ENCODE peak calls at places on chromosomes 4 and X, in nine cellular contexts. One of them, this sample, is unnamed.

GRCh38 chr4:169557061-169557636 is 55.2 kb downstream of the NEK1 start:
- DNase-seq in dorsolateral prefrontal cortex: no peak
- DNase-seq in lower lobe of right lung: no peak
- DNase-seq in brain microvascular endothelial cell: peak; percentile 28
- DNase-seq in HFF-Myc: no peak
- DNase-seq in AG10803: no peak
- DNase-seq in transverse colon: no peak
- DNase-seq in H9: no peak
- DNase-seq in fibroblast of mammary gland: no peak
- DNase-seq in this sample: no peak

GRCh38 chrX:71160475-71160874 is 15.8 kb downstream of the NLGN3 start:
- DNase-seq in dorsolateral prefrontal cortex: no peak
- DNase-seq in lower lobe of right lung: no peak
- DNase-seq in brain microvascular endothelial cell: no peak
- DNase-seq in HFF-Myc: no peak
- DNase-seq in AG10803: no peak
- DNase-seq in transverse colon: no peak
- DNase-seq in H9: no peak
- DNase-seq in fibroblast of mammary gland: no peak
- DNase-seq in this sample: no peak

GRCh38 chrX:76279007-76279406 is 106.1 kb downstream of the PBDC1 start:
- DNase-seq in dorsolateral prefrontal cortex: peak; percentile 43
- DNase-seq in lower lobe of right lung: no peak
- DNase-seq in brain microvascular endothelial cell: peak; percentile 39
- DNase-seq in HFF-Myc: peak; percentile 2
- DNase-seq in AG10803: peak; percentile 34
- DNase-seq in transverse colon: peak; percentile 27
- DNase-seq in H9: peak; percentile 39
- DNase-seq in fibroblast of mammary gland: peak; percentile 57
- DNase-seq in this sample: no peak

GRCh38 chrX:72126539-72127140 is 5.1 kb downstream of the RTL5 start:
- DNase-seq in dorsolateral prefrontal cortex: peak; percentile 93
- DNase-seq in lower lobe of right lung: peak; percentile 79
- DNase-seq in brain microvascular endothelial cell: peak; percentile 83
- DNase-seq in HFF-Myc: peak; percentile 80
- DNase-seq in AG10803: peak; percentile 85
- DNase-seq in transverse colon: peak; percentile 87
- DNase-seq in H9: peak; percentile 83
- DNase-seq in fibroblast of mammary gland: peak; percentile 92
- DNase-seq in this sample: no peak

GRCh38 chr4:88660446-88661294 is 37.0 kb downstream of the NAP1L5 start:
- DNase-seq in dorsolateral prefrontal cortex: no peak
- DNase-seq in lower lobe of right lung: no peak
- DNase-seq in brain microvascular endothelial cell: peak; percentile 9
- DNase-seq in HFF-Myc: peak; percentile 64
- DNase-seq in AG10803: peak; percentile 77
- DNase-seq in transverse colon: peak; percentile 26
- DNase-seq in H9: no peak
- DNase-seq in fibroblast of mammary gland: peak; percentile 95
- DNase-seq in this sample: no peak

GRCh38 chrX:139936259-139936658 is 3.4 kb upstream of the ATP11C start:
- DNase-seq in dorsolateral prefrontal cortex: no peak
- DNase-seq in lower lobe of right lung: no peak
- DNase-seq in brain microvascular endothelial cell: no peak
- DNase-seq in HFF-Myc: no peak
- DNase-seq in AG10803: no peak
- DNase-seq in transverse colon: no peak
- DNase-seq in H9: no peak
- DNase-seq in fibroblast of mammary gland: no peak
- DNase-seq in this sample: no peak

GRCh38 chr4:133190098-133190497 is 41.0 kb downstream of the PCDH10 start:
- DNase-seq in dorsolateral prefrontal cortex: no peak
- DNase-seq in lower lobe of right lung: no peak
- DNase-seq in brain microvascular endothelial cell: no peak
- DNase-seq in HFF-Myc: no peak
- DNase-seq in AG10803: no peak
- DNase-seq in transverse colon: no peak
- DNase-seq in H9: no peak
- DNase-seq in fibroblast of mammary gland: no peak
- DNase-seq in this sample: no peak

GRCh38 chrX:143304518-143304917 is 212.8 kb downstream of the SPANXN3 start:
- DNase-seq in dorsolateral prefrontal cortex: no peak
- DNase-seq in lower lobe of right lung: no peak
- DNase-seq in brain microvascular endothelial cell: no peak
- DNase-seq in HFF-Myc: no peak
- DNase-seq in AG10803: no peak
- DNase-seq in transverse colon: no peak
- DNase-seq in H9: no peak
- DNase-seq in fibroblast of mammary gland: no peak
- DNase-seq in this sample: no peak

GRCh38 chr4:75036046-75036445 is 103.1 kb downstream of the PARM1 start:
- DNase-seq in dorsolateral prefrontal cortex: no peak
- DNase-seq in lower lobe of right lung: no peak
- DNase-seq in brain microvascular endothelial cell: no peak
- DNase-seq in HFF-Myc: no peak
- DNase-seq in AG10803: no peak
- DNase-seq in transverse colon: no peak
- DNase-seq in H9: no peak
- DNase-seq in fibroblast of mammary gland: no peak
- DNase-seq in this sample: no peak

GRCh38 chrX:140040397-140040796 is 75.1 kb upstream of the CXorf66 start:
- DNase-seq in dorsolateral prefrontal cortex: no peak
- DNase-seq in lower lobe of right lung: no peak
- DNase-seq in brain microvascular endothelial cell: no peak
- DNase-seq in HFF-Myc: no peak
- DNase-seq in AG10803: peak; percentile 4
- DNase-seq in transverse colon: peak; percentile 14
- DNase-seq in H9: no peak
- DNase-seq in fibroblast of mammary gland: no peak
- DNase-seq in this sample: no peak

GRCh38 chr4:80989921-80990544 is 40.5 kb upstream of the BMP3 start:
- DNase-seq in dorsolateral prefrontal cortex: no peak
- DNase-seq in lower lobe of right lung: no peak
- DNase-seq in brain microvascular endothelial cell: peak; percentile 59
- DNase-seq in HFF-Myc: peak; percentile 37
- DNase-seq in AG10803: peak; percentile 73
- DNase-seq in transverse colon: no peak
- DNase-seq in H9: no peak
- DNase-seq in fibroblast of mammary gland: peak; percentile 75
- DNase-seq in this sample: no peak

GRCh38 chrX:78029663-78030062 is 60.2 kb upstream of the PGAM4 start:
- DNase-seq in dorsolateral prefrontal cortex: peak; percentile 39
- DNase-seq in lower lobe of right lung: no peak
- DNase-seq in brain microvascular endothelial cell: peak; percentile 11
- DNase-seq in HFF-Myc: no peak
- DNase-seq in AG10803: peak; percentile 31
- DNase-seq in transverse colon: peak; percentile 21
- DNase-seq in H9: no peak
- DNase-seq in fibroblast of mammary gland: peak; percentile 45
- DNase-seq in this sample: no peak

GRCh38 chrX:16268206-16268605 is 100.9 kb downstream of the MAGEB17 start:
- DNase-seq in dorsolateral prefrontal cortex: no peak
- DNase-seq in lower lobe of right lung: no peak
- DNase-seq in brain microvascular endothelial cell: no peak
- DNase-seq in HFF-Myc: no peak
- DNase-seq in AG10803: no peak
- DNase-seq in transverse colon: no peak
- DNase-seq in H9: no peak
- DNase-seq in fibroblast of mammary gland: no peak
- DNase-seq in this sample: no peak

GRCh38 chr4:73341454-73341853 is 62.6 kb upstream of the ALB start:
- DNase-seq in dorsolateral prefrontal cortex: peak; percentile 59
- DNase-seq in lower lobe of right lung: no peak
- DNase-seq in brain microvascular endothelial cell: peak; percentile 60
- DNase-seq in HFF-Myc: peak; percentile 16
- DNase-seq in AG10803: peak; percentile 58
- DNase-seq in transverse colon: peak; percentile 18
- DNase-seq in H9: peak; percentile 59
- DNase-seq in fibroblast of mammary gland: peak; percentile 76
- DNase-seq in this sample: no peak

GRCh38 chr4:182916483-182917181 is 554 bp downstream of the DCTD start:
- DNase-seq in dorsolateral prefrontal cortex: no peak
- DNase-seq in lower lobe of right lung: peak; percentile 78
- DNase-seq in brain microvascular endothelial cell: peak; percentile 60
- DNase-seq in HFF-Myc: peak; percentile 36
- DNase-seq in AG10803: peak; percentile 84
- DNase-seq in transverse colon: peak; percentile 72
- DNase-seq in H9: peak; percentile 45
- DNase-seq in fibroblast of mammary gland: peak; percentile 67
- DNase-seq in this sample: no peak

GRCh38 chr4:4425696-4426095 is 38.8 kb downstream of the NSG1 start:
- DNase-seq in dorsolateral prefrontal cortex: no peak
- DNase-seq in lower lobe of right lung: no peak
- DNase-seq in brain microvascular endothelial cell: no peak
- DNase-seq in HFF-Myc: no peak
- DNase-seq in AG10803: no peak
- DNase-seq in transverse colon: no peak
- DNase-seq in H9: peak; percentile 24
- DNase-seq in fibroblast of mammary gland: no peak
- DNase-seq in this sample: no peak

GRCh38 chr4:4426511-4427477 is 39.9 kb downstream of the NSG1 start:
- DNase-seq in dorsolateral prefrontal cortex: no peak
- DNase-seq in lower lobe of right lung: no peak
- DNase-seq in brain microvascular endothelial cell: no peak
- DNase-seq in HFF-Myc: no peak
- DNase-seq in AG10803: no peak
- DNase-seq in transverse colon: no peak
- DNase-seq in H9: peak; percentile 85
- DNase-seq in fibroblast of mammary gland: no peak
- DNase-seq in this sample: no peak

GRCh38 chr4:4428966-4429875 is 42.3 kb downstream of the NSG1 start:
- DNase-seq in dorsolateral prefrontal cortex: no peak
- DNase-seq in lower lobe of right lung: no peak
- DNase-seq in brain microvascular endothelial cell: no peak
- DNase-seq in HFF-Myc: no peak
- DNase-seq in AG10803: no peak
- DNase-seq in transverse colon: no peak
- DNase-seq in H9: no peak
- DNase-seq in fibroblast of mammary gland: no peak
- DNase-seq in this sample: no peak

GRCh38 chr4:4427886-4428285 is 41.0 kb downstream of the NSG1 start:
- DNase-seq in dorsolateral prefrontal cortex: no peak
- DNase-seq in lower lobe of right lung: no peak
- DNase-seq in brain microvascular endothelial cell: no peak
- DNase-seq in HFF-Myc: no peak
- DNase-seq in AG10803: no peak
- DNase-seq in transverse colon: no peak
- DNase-seq in H9: no peak
- DNase-seq in fibroblast of mammary gland: no peak
- DNase-seq in this sample: no peak

DNA sequence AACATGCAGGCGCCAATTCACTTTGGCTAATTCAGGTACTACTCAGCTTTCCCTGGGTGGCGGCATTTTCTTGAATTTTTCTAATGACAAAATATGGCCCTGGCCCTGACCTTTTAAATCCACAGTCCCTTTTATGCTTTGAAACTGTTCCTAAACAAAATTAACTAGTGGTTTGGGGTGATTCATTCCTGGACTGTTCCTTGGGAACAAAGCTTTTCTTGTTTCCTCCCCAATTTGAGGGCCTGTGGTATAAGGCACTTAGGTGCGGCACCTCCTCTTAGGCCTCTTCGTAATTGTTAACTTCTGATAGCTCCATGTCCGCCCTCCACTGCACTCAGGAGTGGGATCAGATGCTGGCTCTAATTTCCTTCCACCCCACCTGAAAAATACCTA is 40.6 kb downstream of the NSG1 start:
- DNase-seq in dorsolateral prefrontal cortex: no peak
- DNase-seq in lower lobe of right lung: no peak
- DNase-seq in brain microvascular endothelial cell: no peak
- DNase-seq in HFF-Myc: no peak
- DNase-seq in AG10803: no peak
- DNase-seq in transverse colon: no peak
- DNase-seq in H9: no peak
- DNase-seq in fibroblast of mammary gland: no peak
- DNase-seq in this sample: no peak
- TF ChIP-seq CTCF in dorsolateral prefrontal cortex: no peak
- TF ChIP-seq CTCF in lower lobe of right lung: no peak
- TF ChIP-seq CTCF in brain microvascular endothelial cell: no peak
- TF ChIP-seq CTCF in HFF-Myc: no peak
- TF ChIP-seq CTCF in AG10803: no peak
- TF ChIP-seq CTCF in transverse colon: no peak
- TF ChIP-seq CTCF in H9: no peak
- TF ChIP-seq CTCF in fibroblast of mammary gland: no peak
- TF ChIP-seq CTCF in this sample: no peak

GRCh38 chrX:19225906-19226305 is 103.6 kb upstream of the ADGRG2 start:
- DNase-seq in dorsolateral prefrontal cortex: no peak
- DNase-seq in lower lobe of right lung: no peak
- DNase-seq in brain microvascular endothelial cell: no peak
- DNase-seq in HFF-Myc: no peak
- DNase-seq in AG10803: no peak
- DNase-seq in transverse colon: no peak
- DNase-seq in H9: peak; percentile 39
- DNase-seq in fibroblast of mammary gland: peak; percentile 18
- DNase-seq in this sample: no peak
- TF ChIP-seq CTCF in dorsolateral prefrontal cortex: no peak
- TF ChIP-seq CTCF in lower lobe of right lung: no peak
- TF ChIP-seq CTCF in brain microvascular endothelial cell: peak; percentile 27
- TF ChIP-seq CTCF in HFF-Myc: no peak
- TF ChIP-seq CTCF in AG10803: no peak
- TF ChIP-seq CTCF in transverse colon: no peak
- TF ChIP-seq CTCF in H9: peak; percentile 32
- TF ChIP-seq CTCF in fibroblast of mammary gland: peak; percentile 1
- TF ChIP-seq CTCF in this sample: peak; percentile 57

DNA sequence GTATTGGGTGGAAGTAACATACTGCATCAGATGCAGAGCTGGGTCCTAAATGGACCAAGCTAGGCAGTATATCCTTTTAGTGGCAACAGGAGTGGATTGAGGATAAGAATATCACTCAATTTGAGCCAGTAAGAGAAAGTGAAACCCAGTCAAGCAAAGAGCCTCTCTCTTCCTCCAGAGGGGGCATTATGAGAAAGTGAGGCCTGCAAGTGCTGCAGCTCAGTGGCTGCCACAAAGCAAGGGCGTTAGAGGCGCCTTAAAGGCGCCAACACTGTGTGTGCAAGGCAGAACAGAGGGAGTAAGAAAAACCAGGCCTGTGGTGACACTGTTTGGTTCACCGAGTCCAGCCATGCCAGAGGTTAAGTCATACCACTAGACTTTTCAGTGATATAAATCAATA is 17.5 kb downstream of the STX18 start:
- DNase-seq in dorsolateral prefrontal cortex: no peak
- DNase-seq in lower lobe of right lung: no peak
- DNase-seq in brain microvascular endothelial cell: no peak
- DNase-seq in HFF-Myc: no peak
- DNase-seq in AG10803: no peak
- DNase-seq in transverse colon: no peak
- DNase-seq in H9: peak; percentile 54
- DNase-seq in fibroblast of mammary gland: no peak
- DNase-seq in this sample: no peak
- TF ChIP-seq CTCF in dorsolateral prefrontal cortex: no peak
- TF ChIP-seq CTCF in lower lobe of right lung: peak; percentile 7
- TF ChIP-seq CTCF in brain microvascular endothelial cell: peak; percentile 37
- TF ChIP-seq CTCF in HFF-Myc: no peak
- TF ChIP-seq CTCF in AG10803: no peak
- TF ChIP-seq CTCF in transverse colon: no peak
- TF ChIP-seq CTCF in H9: peak; percentile 47
- TF ChIP-seq CTCF in fibroblast of mammary gland: no peak
- TF ChIP-seq CTCF in this sample: peak; percentile 5

DNA sequence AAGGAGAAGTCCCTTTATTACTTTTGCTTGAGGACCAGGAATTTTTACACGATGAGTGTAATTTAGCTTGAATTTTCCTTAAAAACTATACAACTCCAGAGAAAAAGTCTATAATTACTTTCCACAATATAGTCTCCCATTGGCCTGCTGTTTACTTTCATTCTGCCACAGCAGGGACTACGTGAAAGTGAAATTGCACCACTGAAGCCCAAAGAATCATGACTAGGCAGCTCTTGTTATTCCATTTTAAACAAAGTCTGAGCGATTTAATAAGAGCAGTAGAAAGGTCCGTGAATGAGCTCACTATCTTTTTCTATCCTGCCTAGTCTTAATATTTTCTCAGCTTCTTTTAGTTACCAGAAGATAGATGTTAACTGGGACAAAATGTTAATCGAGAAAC is 68.6 kb downstream of the ADGRG4 start:
- DNase-seq in dorsolateral prefrontal cortex: no peak
- DNase-seq in lower lobe of right lung: no peak
- DNase-seq in brain microvascular endothelial cell: no peak
- DNase-seq in HFF-Myc: no peak
- DNase-seq in AG10803: no peak
- DNase-seq in transverse colon: no peak
- DNase-seq in H9: no peak
- DNase-seq in fibroblast of mammary gland: no peak
- DNase-seq in this sample: no peak
- TF ChIP-seq CTCF in dorsolateral prefrontal cortex: no peak
- TF ChIP-seq CTCF in lower lobe of right lung: no peak
- TF ChIP-seq CTCF in brain microvascular endothelial cell: no peak
- TF ChIP-seq CTCF in HFF-Myc: no peak
- TF ChIP-seq CTCF in AG10803: no peak
- TF ChIP-seq CTCF in transverse colon: no peak
- TF ChIP-seq CTCF in H9: no peak
- TF ChIP-seq CTCF in fibroblast of mammary gland: no peak
- TF ChIP-seq CTCF in this sample: no peak